ENCODE peak calls at places on chromosomes 6 and 20, in five cellular contexts. H, K, N, T and V are unnamed samples.

GRCh38 chr6:45569210-45569945 is 191.6 kb upstream of the SUPT3H start:
- DNase-seq in H (no peak), K (no peak), N (no peak), T (no peak), V (no peak)

GRCh38 chr20:21118782-21119181 is 7.1 kb upstream of the KIZ start:
- DNase-seq in H (no peak), K (no peak), N (no peak), T (no peak), V (no peak)

GRCh38 chr6:43097098-43097489 is 21.0 kb downstream of the PTK7 start:
- DNase-seq in H (no peak), K (no peak), N (no peak), T (no peak), V (no peak)

GRCh38 chr20:15236812-15237211 is 899.4 kb upstream of the FLRT3 start:
- DNase-seq in H (no peak), K (peak), N (peak), T (no peak), V (no peak)

GRCh38 chr6:10071631-10072220 is 343.1 kb downstream of the TFAP2A start:
- DNase-seq in H (no peak), K (no peak), N (no peak), T (no peak), V (no peak)

GRCh38 chr6:108250240-108250866 is 10.5 kb downstream of the SNX3 start:
- DNase-seq in H (no peak), K (no peak), N (peak), T (no peak), V (no peak)

GRCh38 chr6:110415297-110415916 is at the start of gene DDO:
- DNase-seq in H (no peak), K (no peak), N (no peak), T (no peak), V (peak)

GRCh38 chr20:50136822-50137599 is 16.5 kb downstream of the PEDS1 start:
- DNase-seq in H (no peak), K (no peak), N (no peak), T (no peak), V (no peak)

GRCh38 chr6:132977413-132977812 is 163.0 kb downstream of the RPS12 start:
- DNase-seq in H (no peak), K (no peak), N (no peak), T (no peak), V (no peak)